ENCODE peak calls at places on chromosomes 7 and 10, in ten cellular contexts. X is astrocyte; M is neural progenitor cell; A is CD4-positive, alpha-beta T cell; L is H9; T is foreskin keratinocyte; C is GM20000; B is foreskin fibroblast; K is sigmoid colon; V is mucosa of descending colon. H is an unnamed sample.

GRCh38 chr7:148886844-148887243 is 2.8 kb upstream of the EZH2 start:
- DNase-seq in X (no peak), M (no peak), A (no peak), L (no peak), T (no peak), C (no peak), B (no peak), K (no peak), V (no peak), H (no peak)

GRCh38 chr10:12835709-12836108 is 165.8 kb downstream of the CCDC3 start:
- DNase-seq in X (peak), M (no peak), A (no peak), L (no peak), T (peak), C (no peak), B (peak), K (no peak), V (no peak), H (no peak)

GRCh38 chr7:22499044-22499443 is 944 bp downstream of the STEAP1B start:
- DNase-seq in X (no peak), M (no peak), A (no peak), L (no peak), T (no peak), C (no peak), B (no peak), K (no peak), V (no peak), H (no peak)

GRCh38 chr10:120478401-120478800 is 21.4 kb downstream of the PLPP4 start:
- DNase-seq in X (peak), M (no peak), A (no peak), L (no peak), T (no peak), C (no peak), B (no peak), K (no peak), V (no peak), H (no peak)

GRCh38 chr10:129599160-129599559 is 132.1 kb downstream of the MGMT start:
- DNase-seq in X (no peak), M (no peak), A (no peak), L (no peak), T (no peak), C (no peak), B (no peak), K (no peak), V (no peak), H (no peak)

GRCh38 chr7:142875456-142875855 is 10.1 kb downstream of the TRPV6 start:
- DNase-seq in X (no peak), M (no peak), A (no peak), L (no peak), T (no peak), C (no peak), B (no peak), K (no peak), V (no peak), H (no peak)

GRCh38 chr7:101436857-101437576 is 74.3 kb downstream of the COL26A1 start:
- DNase-seq in X (no peak), M (peak), A (no peak), L (peak), T (no peak), C (no peak), B (no peak), K (no peak), V (peak), H (peak)

GRCh38 chr10:120386896-120387295 is 70.1 kb upstream of the PLPP4 start:
- DNase-seq in X (peak), M (no peak), A (no peak), L (no peak), T (no peak), C (no peak), B (no peak), K (no peak), V (no peak), H (no peak)

GRCh38 chr7:30212720-30213119 is 71.7 kb upstream of the ZNRF2 start:
- DNase-seq in X (no peak), M (no peak), A (no peak), L (no peak), T (peak), C (no peak), B (no peak), K (no peak), V (no peak), H (no peak)

GRCh38 chr7:159097661-159098423 is 46.8 kb downstream of the VIPR2 start:
- DNase-seq in X (no peak), M (peak), A (no peak), L (peak), T (no peak), C (no peak), B (no peak), K (peak), V (no peak), H (no peak)

GRCh38 chr7:68707146-68707545 is 891.1 kb upstream of the AUTS2 start:
- DNase-seq in X (no peak), M (no peak), A (no peak), L (no peak), T (no peak), C (no peak), B (no peak), K (no peak), V (no peak), H (no peak)

GRCh38 chr7:44852590-44852989 is 4.7 kb upstream of the H2AZ2 start:
- DNase-seq in X (no peak), M (no peak), A (no peak), L (no peak), T (no peak), C (no peak), B (no peak), K (no peak), V (no peak), H (no peak)

GRCh38 chr7:44853391-44853790 is 5.5 kb upstream of the H2AZ2 start:
- DNase-seq in X (no peak), M (no peak), A (no peak), L (no peak), T (peak), C (no peak), B (no peak), K (no peak), V (no peak), H (no peak)

GRCh38 chr7:44854644-44855364 is 6.9 kb upstream of the H2AZ2 start:
- DNase-seq in X (peak), M (no peak), A (no peak), L (no peak), T (no peak), C (no peak), B (no peak), K (no peak), V (no peak), H (no peak)

GRCh38 chr7:44858161-44858560 is 10.3 kb upstream of the H2AZ2 start:
- DNase-seq in X (no peak), M (no peak), A (no peak), L (no peak), T (no peak), C (no peak), B (no peak), K (no peak), V (no peak), H (no peak)
- TF ChIP-seq CTCF in X (peak), M (peak), A (no peak), L (no peak), T (peak), C (no peak), B (no peak), K (no peak), V (no peak), H (peak)

GRCh38 chr10:8043569-8044306 is 10.8 kb upstream of the GATA3 start:
- DNase-seq in X (no peak), M (peak), A (peak), L (peak), T (no peak), C (peak), B (no peak), K (no peak), V (no peak), H (peak)
- TF ChIP-seq CTCF in X (no peak), M (peak), A (peak), L (peak), T (no peak), C (no peak), B (no peak), K (no peak), V (no peak), H (no peak)

GRCh38 chr10:78302989-78303854 is 269.6 kb downstream of the RPS24 start:
- DNase-seq in X (peak), M (peak), A (peak), L (peak), T (peak), C (peak), B (peak), K (peak), V (peak), H (peak)

GRCh38 chr10:78301481-78301880 is 267.8 kb downstream of the RPS24 start:
- DNase-seq in X (no peak), M (no peak), A (no peak), L (peak), T (no peak), C (no peak), B (no peak), K (peak), V (no peak), H (no peak)

GRCh38 chr10:78302739-78302988 is 269.0 kb downstream of the RPS24 start:
- DNase-seq in X (no peak), M (no peak), A (no peak), L (no peak), T (no peak), C (no peak), B (no peak), K (no peak), V (no peak), H (no peak)

GRCh38 chr10:78300526-78300925 is 266.9 kb downstream of the RPS24 start:
- DNase-seq in X (no peak), M (no peak), A (no peak), L (peak), T (no peak), C (no peak), B (no peak), K (peak), V (no peak), H (no peak)

GRCh38 chr10:78301891-78302738 is 268.5 kb downstream of the RPS24 start:
- DNase-seq in X (no peak), M (no peak), A (no peak), L (peak), T (peak), C (peak), B (no peak), K (peak), V (no peak), H (no peak)
- TF ChIP-seq CTCF in X (no peak), M (peak), A (no peak), L (peak), T (peak), C (no peak), B (peak), K (no peak), V (no peak), H (no peak)

DNA sequence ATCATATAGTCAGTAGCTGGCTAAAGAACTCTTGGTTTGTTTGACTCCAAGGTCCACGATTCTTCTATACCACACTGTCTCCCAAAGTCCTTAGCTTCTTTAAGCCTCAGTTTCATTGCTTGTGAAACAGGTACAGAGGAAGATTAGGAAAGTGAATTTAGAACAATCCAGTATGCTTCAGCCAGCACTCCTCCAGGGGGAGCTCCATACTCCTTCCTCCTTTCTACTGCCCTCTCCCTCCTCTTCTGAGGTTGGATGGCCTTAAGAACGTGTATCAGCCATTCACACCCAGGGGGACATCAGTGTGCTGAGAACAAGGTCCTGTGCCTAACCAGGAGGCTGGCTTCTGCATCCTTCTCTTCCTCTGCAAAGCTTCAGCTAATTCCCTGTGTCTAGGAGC is 54.8 kb upstream of the CALD1 start:
- DNase-seq in X (no peak), M (peak), A (no peak), L (peak), T (peak), C (peak), B (no peak), K (no peak), V (no peak), H (no peak)
- TF ChIP-seq CTCF in X (peak), M (peak), A (no peak), L (peak), T (peak), C (peak), B (peak), K (no peak), V (no peak), H (peak)

DNA sequence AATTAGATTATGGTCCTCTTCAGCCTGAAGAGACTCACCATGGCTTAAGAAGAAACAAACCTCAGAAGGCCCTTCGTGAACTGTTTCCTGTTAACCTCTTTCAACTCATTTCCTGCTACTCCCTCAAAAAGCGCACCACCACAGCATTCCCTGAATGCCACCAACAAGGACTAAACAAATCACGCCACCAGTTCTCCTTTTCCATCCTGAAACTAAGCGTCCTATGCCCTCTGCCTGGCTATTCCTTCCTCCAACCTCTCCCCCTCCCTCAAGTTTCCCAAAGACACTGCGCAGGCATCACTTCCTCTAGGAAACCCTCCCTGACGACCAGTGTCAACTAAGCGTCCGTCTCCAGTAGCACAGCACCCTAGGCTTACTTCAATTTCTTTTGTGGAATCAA is 12.0 kb downstream of the YWHAG start:
- DNase-seq in X (no peak), M (no peak), A (no peak), L (no peak), T (no peak), C (no peak), B (no peak), K (peak), V (no peak), H (no peak)
- TF ChIP-seq CTCF in X (no peak), M (no peak), A (no peak), L (no peak), T (no peak), C (no peak), B (no peak), K (no peak), V (no peak), H (no peak)